ENCODE peak calls at places on chromosomes 12 and 14, in seven cellular contexts. D is naive thymus-derived CD4-positive, alpha-beta T cell; X is aorta; C is stimulated activated naive CD8-positive, alpha-beta T cell treated with anti-CD3 and anti-CD28 coated beads, Interleukin-15, amount 100 ng/mL, for 72 hours; V is stimulated activated effector memory CD8-positive, alpha-beta T cell treated with anti-CD3 and anti-CD28 coated beads, Interleukin-12 subunit alpha, Interleukin-12 subunit beta, amount 100 ng/mL, for 72 hours; E is Right ventricle myocardium inferior; O is HCT116. B is an unnamed sample.
A peak's percentile ranks its signal among the peaks of the same experiment; 100 is the strongest.

GRCh38 chr14:57401501-57401900 is 11.1 kb downstream of the NAA30 start:
- ATAC-seq in D (no peak), X (no peak), C (no peak), V (no peak), E (no peak), O (no peak), B (no peak)

GRCh38 chr14:64826333-64826732 is 53.4 kb downstream of the SPTB start:
- ATAC-seq in D (no peak), X (no peak), C (no peak), V (no peak), E (no peak), O (no peak), B (no peak)

GRCh38 chr14:68979722-68980552 is 835 bp upstream of the ACTN1 start:
- ATAC-seq in D (no peak), X (peak; percentile 45), C (no peak), V (no peak), E (peak; percentile 26), O (peak; percentile 11), B (no peak)

GRCh38 chr14:98008381-98009113 is 1211.4 kb downstream of the VRK1 start:
- ATAC-seq in D (no peak), X (no peak), C (peak; percentile 92), V (peak; percentile 76), E (no peak), O (no peak), B (no peak)

GRCh38 chr12:94969424-94969823 is 34.1 kb downstream of the NDUFA12 start:
- ATAC-seq in D (no peak), X (no peak), C (no peak), V (no peak), E (no peak), O (no peak), B (peak; percentile 73)

GRCh38 chr12:807041-807717 is 54.8 kb downstream of the WNK1 start:
- ATAC-seq in D (peak; percentile 51), X (peak; percentile 36), C (peak; percentile 65), V (no peak), E (no peak), O (no peak), B (no peak)

GRCh38 chr14:22500954-22501353 is 88.1 kb downstream of the DAD1 start:
- ATAC-seq in D (peak; percentile 20), X (no peak), C (peak; percentile 37), V (no peak), E (peak; percentile 6), O (no peak), B (no peak)

GRCh38 chr12:107369679-107370078 is 276.3 kb upstream of the CRY1 start:
- ATAC-seq in D (peak; percentile 70), X (no peak), C (peak; percentile 75), V (peak; percentile 87), E (no peak), O (no peak), B (no peak)

GRCh38 chr12:10119072-10119471 is 10.9 kb downstream of the CLEC7A start:
- ATAC-seq in D (peak; percentile 67), X (no peak), C (no peak), V (no peak), E (no peak), O (no peak), B (no peak)

GRCh38 chr12:88578821-88579518 is 1.3 kb downstream of the KITLG start:
- ATAC-seq in D (no peak), X (no peak), C (no peak), V (no peak), E (no peak), O (peak; percentile 14), B (no peak)

GRCh38 chr12:3947781-3948180 is 74.6 kb upstream of the PARP11 start:
- ATAC-seq in D (peak; percentile 86), X (no peak), C (no peak), V (no peak), E (no peak), O (no peak), B (no peak)

GRCh38 chr14:69090187-69090789 is 62.6 kb downstream of the DCAF5 start:
- ATAC-seq in D (peak; percentile 74), X (peak; percentile 63), C (peak; percentile 80), V (peak; percentile 51), E (no peak), O (peak; percentile 98), B (no peak)

GRCh38 chr14:51860836-51861583 is 598 bp downstream of the GNG2 start:
- ATAC-seq in D (peak; percentile 24), X (no peak), C (peak; percentile 49), V (peak; percentile 65), E (peak; percentile 40), O (no peak), B (peak; percentile 39)

GRCh38 chr14:99736600-99737371 is 52.7 kb downstream of the CYP46A1 start:
- ATAC-seq in D (no peak), X (peak; percentile 20), C (no peak), V (no peak), E (peak; percentile 0), O (peak; percentile 40), B (no peak)

GRCh38 chr12:65916991-65917676 is 92.9 kb downstream of the HMGA2 start:
- ATAC-seq in D (no peak), X (no peak), C (peak; percentile 23), V (no peak), E (no peak), O (peak; percentile 47), B (no peak)

GRCh38 chr12:131340616-131341210 is 370.2 kb upstream of the SFSWAP start:
- ATAC-seq in D (no peak), X (no peak), C (no peak), V (no peak), E (no peak), O (no peak), B (no peak)

GRCh38 chr14:69084023-69084422 is 68.9 kb downstream of the DCAF5 start:
- ATAC-seq in D (no peak), X (no peak), C (no peak), V (no peak), E (no peak), O (no peak), B (no peak)

GRCh38 chr14:75294649-75295033 is 16.0 kb downstream of the FOS start:
- ATAC-seq in D (no peak), X (peak; percentile 10), C (peak; percentile 1), V (no peak), E (no peak), O (peak; percentile 5), B (no peak)

GRCh38 chr14:90871605-90872233 is 55.5 kb upstream of the TTC7B start:
- ATAC-seq in D (no peak), X (no peak), C (no peak), V (no peak), E (no peak), O (peak; percentile 68), B (no peak)

GRCh38 chr14:69044965-69045555 is 66.0 kb upstream of the ACTN1 start:
- ATAC-seq in D (no peak), X (peak; percentile 3), C (no peak), V (no peak), E (peak; percentile 35), O (no peak), B (no peak)

GRCh38 chr12:92096346-92097136 is 49.1 kb downstream of the BTG1 start:
- ATAC-seq in D (peak; percentile 58), X (no peak), C (peak; percentile 99), V (peak; percentile 96), E (no peak), O (no peak), B (no peak)

GRCh38 chr12:823043-823698 is 70.8 kb downstream of the WNK1 start:
- ATAC-seq in D (peak; percentile 59), X (no peak), C (no peak), V (no peak), E (no peak), O (no peak), B (peak; percentile 95)

GRCh38 chr12:75715682-75716081 is 204.3 kb upstream of the KRR1 start:
- ATAC-seq in D (no peak), X (no peak), C (no peak), V (no peak), E (no peak), O (no peak), B (no peak)

GRCh38 chr12:47652491-47653234 is 53.2 kb downstream of the RPAP3 start:
- ATAC-seq in D (no peak), X (peak; percentile 52), C (no peak), V (no peak), E (peak; percentile 39), O (no peak), B (no peak)

GRCh38 chr12:116160196-116160595 is 117.3 kb downstream of the MED13L start:
- ATAC-seq in D (no peak), X (no peak), C (no peak), V (peak; percentile 61), E (no peak), O (peak; percentile 80), B (no peak)

B was measured in stimulated activated memory B cell treated with anti-CD40 and anti-IgM and Interleukin-4, amounts not matched to agents 10 μg/mL and 1 μg/mL and 100 μg/mL, for 72 hours.